ENCODE peak calls at places on chromosomes 5 and 9, in eight cellular contexts. Y is esophagus squamous epithelium; B is astrocyte; K is PC-3; J is tibial artery; S is CD4-positive, CD25-positive, alpha-beta regulatory T cell; A is esophagus muscularis mucosa; U is left ventricle myocardium inferior. I is an unnamed sample. For H3K9me3, the result is how much of the 10 kb centered on the place peaks cover.

GRCh38 chr9:38333047-38333446 is 59.5 kb upstream of the ALDH1B1 start:
- DNase-seq in Y (no peak), B (peak), K (no peak), J (no peak), S (no peak), A (no peak), U (no peak), I (no peak)

GRCh38 chr5:117752403-117752802 is 1177.8 kb upstream of the SEMA6A start:
- DNase-seq in Y (no peak), B (no peak), K (no peak), J (no peak), S (no peak), A (no peak), U (no peak), I (no peak)

GRCh38 chr5:82422751-82423181 is 144.6 kb upstream of the RPS23 start:
- DNase-seq in Y (no peak), B (peak), K (no peak), J (peak), S (no peak), A (peak), U (no peak), I (no peak)

GRCh38 chr9:125346351-125346750 is 84.7 kb downstream of the GAPVD1 start:
- DNase-seq in Y (no peak), B (no peak), K (no peak), J (no peak), S (no peak), A (no peak), U (no peak), I (no peak)

GRCh38 chr9:135795391-135795790 is 93.4 kb downstream of the KCNT1 start:
- DNase-seq in Y (no peak), B (no peak), K (no peak), J (no peak), S (no peak), A (no peak), U (no peak), I (no peak)

GRCh38 chr9:4152876-4153275 is 147.0 kb downstream of the GLIS3 start:
- DNase-seq in Y (no peak), B (no peak), K (peak), J (no peak), S (no peak), A (peak), U (no peak), I (no peak)

GRCh38 chr5:114361724-114362196 is at the start of gene KCNN2:
- DNase-seq in Y (no peak), B (peak), K (peak), J (no peak), S (no peak), A (no peak), U (peak), I (peak)

GRCh38 chr5:104016650-104017049 is 454.1 kb upstream of the NUDT12 start:
- DNase-seq in Y (no peak), B (peak), K (peak), J (no peak), S (no peak), A (no peak), U (no peak), I (no peak)

GRCh38 chr5:178201927-178202235 is 2.5 kb upstream of the HNRNPAB start:
- DNase-seq in Y (no peak), B (no peak), K (peak), J (no peak), S (no peak), A (no peak), U (no peak), I (no peak)

GRCh38 chr5:67166460-67166871 is 30.1 kb downstream of the CD180 start:
- DNase-seq in Y (peak), B (no peak), K (peak), J (peak), S (peak), A (no peak), U (peak), I (peak)

GRCh38 chr5:77946381-77947050 is 170.4 kb upstream of the TBCA start:
- DNase-seq in Y (no peak), B (no peak), K (no peak), J (no peak), S (no peak), A (no peak), U (no peak), I (no peak)

GRCh38 chr5:66169534-66169933 is 25.4 kb downstream of the SREK1 start:
- DNase-seq in Y (no peak), B (no peak), K (peak), J (no peak), S (peak), A (no peak), U (no peak), I (no peak)

GRCh38 chr5:56671571-56671970 is 143.8 kb upstream of the MAP3K1 start:
- DNase-seq in Y (no peak), B (no peak), K (peak), J (no peak), S (no peak), A (no peak), U (no peak), I (no peak)

GRCh38 chr5:10648806-10649517 is 85.1 kb downstream of the ANKRD33B start:
- DNase-seq in Y (no peak), B (no peak), K (no peak), J (no peak), S (no peak), A (no peak), U (no peak), I (no peak)

GRCh38 chr5:43305948-43306563 is 7.2 kb downstream of the HMGCS1 start:
- DNase-seq in Y (no peak), B (peak), K (peak), J (no peak), S (peak), A (no peak), U (no peak), I (no peak)

GRCh38 chr5:18985397-18985796 is 1002.6 kb downstream of the CDH18 start:
- DNase-seq in Y (no peak), B (no peak), K (peak), J (no peak), S (no peak), A (no peak), U (no peak), I (no peak)

GRCh38 chr9:85332487-85332886 is 409.3 kb downstream of the AGTPBP1 start:
- DNase-seq in Y (no peak), B (no peak), K (peak), J (no peak), S (no peak), A (no peak), U (no peak), I (peak)

GRCh38 chr9:78590068-78590467 is 293.1 kb downstream of the PSAT1 start:
- DNase-seq in Y (no peak), B (no peak), K (no peak), J (no peak), S (no peak), A (no peak), U (no peak), I (no peak)

GRCh38 chr9:124050955-124051354 is 39.4 kb downstream of the LHX2 start:
- DNase-seq in Y (no peak), B (no peak), K (no peak), J (no peak), S (no peak), A (no peak), U (no peak), I (no peak)

GRCh38 chr5:141338538-141339306 is at the start of gene PCDHGA2:
- DNase-seq in Y (no peak), B (peak), K (peak), J (no peak), S (no peak), A (no peak), U (no peak), I (no peak)
- H3K9me3 ChIP-seq in Y (under half), B (under half), K (under half), J (half or more), S (half or more), A (half or more), U (half or more), I (under half)

GRCh38 chr5:159133041-159133741 is 33.5 kb upstream of the EBF1 start:
- DNase-seq in Y (no peak), B (peak), K (peak), J (peak), S (peak), A (no peak), U (no peak), I (peak)

GRCh38 chr5:159135896-159136531 is 36.3 kb upstream of the EBF1 start:
- DNase-seq in Y (no peak), B (peak), K (peak), J (no peak), S (no peak), A (no peak), U (no peak), I (peak)

GRCh38 chr5:159128070-159128507 is 28.4 kb upstream of the EBF1 start:
- DNase-seq in Y (no peak), B (no peak), K (no peak), J (no peak), S (no peak), A (no peak), U (no peak), I (no peak)

DNA sequence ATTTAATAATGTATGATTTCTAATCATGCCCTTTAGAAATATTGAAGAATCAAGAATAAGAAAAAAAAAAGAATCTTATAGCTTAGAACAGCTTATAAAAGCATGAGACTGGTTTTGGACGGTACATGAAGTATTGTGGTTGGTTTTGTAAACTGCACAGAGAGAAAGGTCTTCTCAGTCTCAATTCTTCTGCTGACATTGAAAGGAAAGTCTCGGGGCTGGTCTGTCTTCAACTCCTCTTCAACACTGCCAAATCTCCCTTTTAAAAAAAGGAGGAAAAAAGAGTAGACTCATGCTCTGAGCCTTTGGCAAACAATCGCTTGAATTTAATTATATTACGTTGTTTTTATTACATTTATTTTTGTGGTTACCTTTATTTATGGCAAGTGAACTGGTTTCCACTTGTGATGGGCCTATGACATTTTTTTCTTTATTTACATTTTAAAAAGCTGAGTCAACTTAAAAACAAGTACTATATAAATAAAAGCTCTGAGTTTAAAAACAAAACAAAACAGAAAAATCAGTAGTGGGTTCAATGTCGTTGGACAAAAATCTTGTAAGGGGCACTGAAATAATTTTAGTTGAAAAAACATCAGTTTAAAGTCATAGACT is 32.8 kb upstream of the EBF1 start:
- DNase-seq in Y (no peak), B (no peak), K (peak), J (no peak), S (no peak), A (no peak), U (no peak), I (no peak)
- H3K4me3 ChIP-seq in Y (no peak), B (no peak), K (peak), J (peak), S (no peak), A (no peak), U (peak), I (peak)

DNA sequence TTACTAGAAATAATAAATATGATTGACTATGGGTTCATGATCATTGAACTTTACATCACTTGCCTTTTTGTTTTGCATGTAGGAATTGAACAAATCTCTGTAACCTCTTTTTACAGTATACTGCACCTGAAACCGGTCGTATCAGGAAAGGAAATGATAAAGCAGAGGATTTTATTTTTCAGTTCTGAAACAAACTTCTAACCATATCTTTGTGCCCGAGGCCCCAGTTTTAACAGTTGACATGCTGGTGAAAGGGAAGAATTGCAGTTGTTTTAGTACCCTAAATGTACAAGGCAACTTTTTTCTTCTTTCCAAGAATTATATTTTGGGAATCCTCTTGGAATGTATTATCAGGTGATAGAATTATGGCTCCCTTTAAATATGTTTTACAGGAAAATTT is 27.8 kb downstream of the TMEM38B start:
- DNase-seq in Y (no peak), B (no peak), K (no peak), J (no peak), S (no peak), A (no peak), U (no peak), I (no peak)
- H3K9me3 ChIP-seq in Y (under half), B (under half), K (under half), J (under half), S (under half), A (under half), U (under half), I (under half)

GRCh38 chr5:73442960-73443627 is 5.5 kb downstream of the FOXD1 start:
- DNase-seq in Y (no peak), B (peak), K (no peak), J (no peak), S (no peak), A (no peak), U (no peak), I (no peak)

GRCh38 chr5:73446631-73447233 is 1.8 kb downstream of the FOXD1 start:
- DNase-seq in Y (no peak), B (no peak), K (peak), J (no peak), S (no peak), A (peak), U (no peak), I (peak)

GRCh38 chr5:73445708-73446630 is 2.6 kb downstream of the FOXD1 start:
- DNase-seq in Y (no peak), B (no peak), K (no peak), J (no peak), S (no peak), A (no peak), U (no peak), I (no peak)

GRCh38 chr5:73443725-73444498 is 4.7 kb downstream of the FOXD1 start:
- DNase-seq in Y (no peak), B (no peak), K (no peak), J (no peak), S (no peak), A (no peak), U (no peak), I (no peak)

DNA sequence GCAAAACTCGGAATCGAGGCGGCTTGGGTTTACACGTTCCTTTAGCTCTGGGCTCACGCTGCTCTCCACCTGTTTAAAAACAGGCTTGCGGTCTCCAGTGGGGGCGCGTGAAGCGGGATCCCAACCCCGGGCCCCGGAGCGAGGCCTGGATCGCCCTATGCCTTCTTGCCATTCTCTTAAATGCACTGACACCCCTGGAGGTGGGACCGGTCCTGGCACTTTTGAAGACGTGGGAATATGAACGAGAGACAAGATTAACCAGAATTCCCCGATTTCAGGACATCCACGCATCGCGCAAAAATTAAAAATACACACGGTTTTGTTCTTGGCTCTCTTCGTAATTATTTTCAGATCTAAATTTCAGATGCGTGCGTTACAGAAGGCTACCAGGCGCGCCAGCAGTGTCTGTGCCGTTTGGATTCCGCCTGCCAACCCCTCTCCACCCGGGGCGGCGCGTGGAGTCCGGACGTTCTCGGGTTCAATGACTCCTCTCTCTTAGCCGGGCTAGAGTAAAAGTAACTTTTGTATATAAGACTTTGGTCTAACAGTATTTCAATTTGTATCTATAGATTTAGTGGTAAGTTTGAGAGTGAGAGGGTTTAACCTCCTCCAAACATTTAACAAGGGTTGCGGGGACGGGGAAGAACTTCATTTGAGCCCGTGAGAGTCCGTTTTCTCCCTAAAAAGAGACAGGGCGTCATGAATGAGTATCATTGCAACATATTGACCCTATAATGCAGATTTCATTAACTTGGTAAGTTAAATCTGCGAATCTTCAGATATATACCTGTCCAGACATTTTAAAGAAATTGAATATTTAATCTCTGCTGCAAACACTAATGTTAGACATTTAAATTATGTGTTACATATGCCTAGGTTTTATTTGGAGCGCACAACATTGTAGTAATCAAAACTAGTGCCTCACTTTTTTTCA is 3.8 kb downstream of the FOXD1 start:
- DNase-seq in Y (no peak), B (no peak), K (no peak), J (no peak), S (no peak), A (no peak), U (no peak), I (no peak)
- H3K4me3 ChIP-seq in Y (no peak), B (peak), K (peak), J (no peak), S (no peak), A (no peak), U (no peak), I (no peak)

GRCh38 chr5:168307022-168307421 is 15.6 kb downstream of the WWC1 start:
- DNase-seq in Y (no peak), B (no peak), K (no peak), J (no peak), S (no peak), A (no peak), U (no peak), I (no peak)
- H3K9me3 ChIP-seq in Y (under half), B (under half), K (under half), J (under half), S (under half), A (under half), U (under half), I (under half)

GRCh38 chr5:2027790-2028189 is 145.1 kb upstream of the IRX4 start:
- DNase-seq in Y (no peak), B (no peak), K (no peak), J (no peak), S (no peak), A (no peak), U (no peak), I (no peak)

GRCh38 chr5:2021484-2022176 is 138.9 kb upstream of the IRX4 start:
- DNase-seq in Y (no peak), B (no peak), K (no peak), J (no peak), S (no peak), A (no peak), U (no peak), I (no peak)

GRCh38 chr5:2023196-2023595 is 140.5 kb upstream of the IRX4 start:
- DNase-seq in Y (no peak), B (no peak), K (peak), J (no peak), S (no peak), A (peak), U (no peak), I (no peak)

GRCh38 chr5:2022436-2022835 is 139.7 kb upstream of the IRX4 start:
- DNase-seq in Y (no peak), B (no peak), K (no peak), J (no peak), S (no peak), A (peak), U (no peak), I (no peak)

GRCh38 chr5:2024986-2025721 is 142.4 kb upstream of the IRX4 start:
- DNase-seq in Y (no peak), B (no peak), K (no peak), J (no peak), S (no peak), A (peak), U (no peak), I (no peak)
- H3K4me3 ChIP-seq in Y (no peak), B (no peak), K (no peak), J (no peak), S (no peak), A (no peak), U (no peak), I (no peak)

GRCh38 chr9:118669986-118670385 is 699.2 kb downstream of the BRINP1 start:
- DNase-seq in Y (no peak), B (no peak), K (no peak), J (no peak), S (no peak), A (no peak), U (no peak), I (no peak)
- H3K9me3 ChIP-seq in Y (under half), B (under half), K (under half), J (under half), S (under half), A (under half), U (under half), I (under half)

GRCh38 chr5:160312139-160312959 is at the start of gene CCNJL:
- DNase-seq in Y (no peak), B (peak), K (peak), J (no peak), S (no peak), A (no peak), U (peak), I (peak)

GRCh38 chr5:160310910-160311295 is 1.5 kb downstream of the CCNJL start:
- DNase-seq in Y (no peak), B (no peak), K (no peak), J (no peak), S (no peak), A (no peak), U (no peak), I (no peak)

GRCh38 chr5:160312960-160313734 is 783 bp upstream of the CCNJL start:
- DNase-seq in Y (no peak), B (no peak), K (no peak), J (no peak), S (no peak), A (no peak), U (no peak), I (no peak)

GRCh38 chr5:160311491-160312138 is 749 bp downstream of the CCNJL start:
- DNase-seq in Y (no peak), B (no peak), K (no peak), J (peak), S (no peak), A (no peak), U (peak), I (peak)

GRCh38 chr5:160310140-160310909 is 2.0 kb downstream of the CCNJL start:
- DNase-seq in Y (no peak), B (no peak), K (no peak), J (no peak), S (no peak), A (no peak), U (no peak), I (no peak)
- H3K4me3 ChIP-seq in Y (no peak), B (peak), K (peak), J (no peak), S (no peak), A (no peak), U (peak), I (no peak)